ENCODE peak calls at places on chromosomes 13 and 19, in ten cellular contexts. U is endothelial cell; H is glutamatergic neuron; Z is CD4-positive, alpha-beta memory T cell; P is kidney glomerular epithelial cell; M is stimulated activated naive CD8-positive, alpha-beta T cell treated with anti-CD3 and anti-CD28 coated beads, Interleukin-15, Interleukin-2, amounts not matched to agents 100 U/mL and 50 U/mL, for 24 hours; W is stimulated activated CD8-positive, alpha-beta memory T cell treated with anti-CD3 and anti-CD28 coated beads, Interleukin-15, amount 100 ng/mL, for 24 hours; D is stimulated activated CD4-positive, alpha-beta T cell treated with anti-CD3 and anti-CD28 coated beads, TNF-alpha, amount 100 ng/mL, for 48 hours; G is right cardiac atrium; K is vagina. J is an unnamed sample.

GRCh38 chr19:40798997-40799557 is at the start of gene EGLN2:
- DNase-seq in K (no peak), D (no peak), P (no peak), H (no peak), M (no peak), W (no peak), U (no peak), G (no peak), Z (no peak), J (no peak)

GRCh38 chr19:5503598-5503997 is 48.4 kb downstream of the ZNRF4 start:
- DNase-seq in H (no peak), Z (no peak), W (no peak), G (no peak), D (no peak), K (no peak), M (no peak), U (no peak), P (no peak), J (no peak)

GRCh38 chr19:31315621-31316011 is 33.6 kb downstream of the TSHZ3 start:
- DNase-seq in H (no peak), M (no peak), W (no peak), Z (no peak), K (no peak), U (no peak), P (no peak), G (no peak), D (no peak), J (no peak)

GRCh38 chr19:858868-859843 is at the start of gene CFD:
- DNase-seq in P (no peak), Z (no peak), M (no peak), W (no peak), U (no peak), K (no peak), D (no peak), H (no peak), G (peak; percentile 93), J (no peak)

GRCh38 chr19:38004100-38004504 is 97.1 kb downstream of the SIPA1L3 start:
- DNase-seq in G (no peak), K (no peak), M (no peak), Z (no peak), H (no peak), D (no peak), W (no peak), U (no peak), P (no peak), J (no peak)

GRCh38 chr19:33248104-33248503 is 22.5 kb upstream of the SLC7A10 start:
- DNase-seq in D (no peak), K (no peak), G (no peak), W (no peak), M (no peak), Z (no peak), U (no peak), P (no peak), H (no peak), J (no peak)

GRCh38 chr19:27846944-27847343 is 1366.0 kb downstream of the UQCRFS1 start:
- DNase-seq in H (no peak), K (no peak), M (no peak), Z (no peak), W (no peak), G (no peak), U (no peak), D (no peak), P (no peak), J (no peak)

GRCh38 chr19:35712529-35712909 is 5.3 kb upstream of the KMT2B start:
- DNase-seq in U (no peak), D (no peak), Z (no peak), H (no peak), G (no peak), K (no peak), W (no peak), P (no peak), M (peak; percentile 74), J (no peak)

GRCh38 chr13:67421475-67421874 is 191.3 kb upstream of the PCDH9 start:
- DNase-seq in W (no peak), G (no peak), D (no peak), M (no peak), K (no peak), U (no peak), Z (no peak), H (no peak), P (no peak), J (no peak)

GRCh38 chr19:4208385-4209094 is 20.8 kb upstream of the EBI3 start:
- DNase-seq in P (peak; percentile 31), Z (no peak), U (no peak), K (no peak), G (peak; percentile 21), W (no peak), D (no peak), M (no peak), H (no peak), J (peak; percentile 28)

GRCh38 chr19:33177417-33177976 is 16.6 kb upstream of the LRP3 start:
- DNase-seq in H (peak; percentile 83), P (peak; percentile 75), K (no peak), Z (no peak), M (peak; percentile 69), W (no peak), G (no peak), U (peak; percentile 66), D (no peak), J (no peak)

GRCh38 chr13:62119739-62120700 is 704.4 kb upstream of the PCDH20 start:
- DNase-seq in D (no peak), H (no peak), M (no peak), P (peak; percentile 31), U (no peak), Z (no peak), W (no peak), K (no peak), G (no peak), J (peak; percentile 25)

GRCh38 chr13:33348366-33348765 is 62.8 kb upstream of the STARD13 start:
- DNase-seq in U (no peak), P (no peak), W (no peak), Z (no peak), G (no peak), H (no peak), M (no peak), D (no peak), K (no peak), J (peak; percentile 42)

GRCh38 chr19:11673608-11674041 is 65.1 kb downstream of the ZNF823 start:
- DNase-seq in M (peak; percentile 57), H (peak; percentile 91), K (no peak), G (peak; percentile 89), D (no peak), P (peak; percentile 20), U (peak; percentile 47), W (no peak), Z (no peak), J (peak; percentile 75)

GRCh38 chr19:13207237-13208130 is 57.3 kb downstream of the IER2 start:
- DNase-seq in H (peak; percentile 63), P (no peak), M (peak; percentile 44), D (no peak), Z (no peak), G (peak; percentile 79), K (no peak), W (no peak), U (no peak), J (no peak)

GRCh38 chr13:35127466-35127865 is 185.4 kb downstream of the NBEA start:
- DNase-seq in M (no peak), U (no peak), G (no peak), H (no peak), Z (no peak), W (no peak), K (no peak), P (no peak), D (no peak), J (no peak)

GRCh38 chr19:44749318-44749717 is 810 bp downstream of the BCL3 start:
- DNase-seq in H (no peak), P (no peak), U (no peak), Z (peak; percentile 15), D (no peak), M (no peak), K (no peak), W (no peak), G (no peak), J (no peak)

GRCh38 chr19:37699057-37699456 is 20.5 kb downstream of the ZNF607 start:
- DNase-seq in K (no peak), U (no peak), H (no peak), M (no peak), Z (no peak), P (no peak), D (no peak), W (no peak), G (no peak), J (no peak)

GRCh38 chr13:30905932-30906383 is at the start of gene MEDAG:
- DNase-seq in P (no peak), Z (no peak), D (no peak), U (no peak), W (no peak), G (peak; percentile 94), M (no peak), H (peak; percentile 27), K (no peak), J (peak; percentile 87)

GRCh38 chr13:48132961-48133360 is 38.1 kb upstream of the MED4 start:
- DNase-seq in K (no peak), Z (no peak), P (no peak), M (no peak), U (no peak), W (no peak), H (no peak), G (no peak), D (no peak), J (no peak)

GRCh38 chr19:4100647-4101495 is 23.1 kb downstream of the MAP2K2 start:
- DNase-seq in U (no peak), P (no peak), K (no peak), H (no peak), M (no peak), G (no peak), W (no peak), Z (no peak), D (no peak), J (no peak)

GRCh38 chr19:47438793-47439220 is 19.5 kb upstream of the MEIS3 start:
- DNase-seq in P (no peak), Z (no peak), W (no peak), K (no peak), U (no peak), D (no peak), G (no peak), H (peak; percentile 49), M (no peak), J (no peak)

GRCh38 chr13:40102854-40103253 is 447.4 kb downstream of the COG6 start:
- DNase-seq in K (no peak), H (no peak), U (no peak), G (no peak), W (peak; percentile 51), M (peak; percentile 89), D (peak; percentile 96), Z (no peak), P (peak; percentile 94), J (peak; percentile 90)

GRCh38 chr13:37618554-37618953 is 20.0 kb upstream of the POSTN start:
- DNase-seq in H (no peak), U (no peak), K (no peak), W (no peak), Z (no peak), G (no peak), D (no peak), P (peak; percentile 58), M (no peak), J (peak; percentile 84)

GRCh38 chr13:76014618-76015315 is 378.6 kb downstream of the LMO7 start:
- DNase-seq in K (no peak), P (peak; percentile 87), H (no peak), U (no peak), M (no peak), D (no peak), W (no peak), G (no peak), Z (no peak), J (peak; percentile 30)

GRCh38 chr19:23790641-23791488 is 32.2 kb upstream of the ZNF681 start:
- DNase-seq in U (no peak), D (no peak), M (no peak), K (no peak), Z (no peak), P (no peak), G (no peak), H (no peak), W (no peak), J (no peak)

J was measured in fibroblast of pulmonary artery.